ENCODE peak calls at places on chromosomes 13 and 19, in five cellular contexts. V is PC-3, U is fibroblast of lung, C is PC-9, Z is MM.1S. P is an unnamed sample.
A peak's percentile ranks its signal among the peaks of the same experiment; 100 is the strongest.

GRCh38 chr19:9727644-9728043 is 40.9 kb downstream of the ZNF846 start:
- DNase-seq in V (no peak), U (no peak), C (no peak), Z (no peak), P (no peak)

GRCh38 chr19:3805859-3806258 is 19.7 kb upstream of the MATK start:
- DNase-seq in V (no peak), U (no peak), C (no peak), Z (no peak), P (no peak)

GRCh38 chr19:57099199-57099661 is 20.6 kb upstream of the USP29 start:
- DNase-seq in V (peak; percentile 71), U (peak; percentile 34), C (no peak), Z (peak; percentile 14), P (no peak)

GRCh38 chr19:35462476-35462953 is 14.5 kb downstream of the FFAR2 start:
- DNase-seq in V (no peak), U (no peak), C (no peak), Z (peak; percentile 89), P (no peak)

GRCh38 chr19:50232600-50232999 is 29.2 kb downstream of the MYH14 start:
- DNase-seq in V (no peak), U (no peak), C (no peak), Z (no peak), P (no peak)

GRCh38 chr13:109465151-109465550 is 321.2 kb downstream of the IRS2 start:
- DNase-seq in V (no peak), U (no peak), C (no peak), Z (no peak), P (no peak)

GRCh38 chr19:46515879-46516350 is 20.2 kb upstream of the PNMA8B start:
- DNase-seq in V (peak; percentile 59), U (peak; percentile 36), C (peak; percentile 48), Z (peak; percentile 43), P (peak; percentile 31)

GRCh38 chr13:22193070-22193469 is 522.2 kb downstream of the FGF9 start:
- DNase-seq in V (no peak), U (no peak), C (no peak), Z (no peak), P (no peak)

GRCh38 chr19:48812094-48812929 is 1.5 kb upstream of the BCAT2 start:
- DNase-seq in V (peak; percentile 31), U (peak; percentile 70), C (peak; percentile 70), Z (peak; percentile 84), P (peak; percentile 72)

GRCh38 chr13:91195789-91196188 is 151.7 kb upstream of the MIR17HG start:
- DNase-seq in V (no peak), U (no peak), C (no peak), Z (no peak), P (no peak)

GRCh38 chr19:55305491-55305890 is 19.6 kb downstream of the TMEM150B start:
- DNase-seq in V (peak; percentile 56), U (no peak), C (no peak), Z (peak; percentile 45), P (peak; percentile 23)

GRCh38 chr13:80048802-80049201 is 292.1 kb downstream of the SPRY2 start:
- DNase-seq in V (peak; percentile 91), U (peak; percentile 98), C (peak; percentile 39), Z (peak; percentile 66), P (peak; percentile 91)

GRCh38 chr19:45471116-45471865 is 3.5 kb downstream of the FOSB start:
- DNase-seq in V (no peak), U (no peak), C (no peak), Z (no peak), P (no peak)

GRCh38 chr19:50835785-50836542 is 2.6 kb upstream of the KLK15 start:
- DNase-seq in V (peak; percentile 62), U (peak; percentile 44), C (peak; percentile 67), Z (peak; percentile 32), P (peak; percentile 72)

GRCh38 chr13:33871207-33872004 is 53.5 kb downstream of the RFC3 start:
- DNase-seq in V (no peak), U (no peak), C (no peak), Z (no peak), P (no peak)
- H3K4me1 ChIP-seq in V (no peaks in the 10 kb centered on the region), U (no peaks in the 10 kb centered on the region), C (peaks cover 6% of the 10 kb centered on the region), Z (no peaks in the 10 kb centered on the region), P (no peaks in the 10 kb centered on the region)

GRCh38 chr19:5677156-5677555 is 3.2 kb downstream of the MICOS13 start:
- DNase-seq in V (no peak), U (no peak), C (no peak), Z (no peak), P (no peak)
- H2AFZ ChIP-seq in V (no peak overlapping the region), U (no peak overlapping the region), C (no peak overlapping the region), Z (no peak overlapping the region), P (no peak overlapping the region)

GRCh38 chr19:16262618-16263017 is 62.0 kb upstream of the KLF2 start:
- DNase-seq in V (no peak), U (no peak), C (no peak), Z (no peak), P (peak; percentile 40)

GRCh38 chr19:16260160-16260793 is 62.6 kb downstream of the AP1M1 start:
- DNase-seq in V (no peak), U (no peak), C (no peak), Z (no peak), P (no peak)

GRCh38 chr19:16259385-16260159 is 61.9 kb downstream of the AP1M1 start:
- DNase-seq in V (no peak), U (no peak), C (no peak), Z (peak; percentile 25), P (no peak)

GRCh38 chr19:16261584-16262370 is 62.8 kb upstream of the KLF2 start:
- DNase-seq in V (no peak), U (no peak), C (no peak), Z (no peak), P (no peak)

GRCh38 chr19:16260794-16261161 is 63.1 kb downstream of the AP1M1 start:
- DNase-seq in V (no peak), U (no peak), C (no peak), Z (no peak), P (no peak)
- H3K4me1 ChIP-seq in V (no peaks in the 10 kb centered on the region), U (peaks cover 2% of the 10 kb centered on the region), C (no peaks in the 10 kb centered on the region), Z (peaks cover 13% of the 10 kb centered on the region), P (peaks cover 21% of the 10 kb centered on the region)

DNA sequence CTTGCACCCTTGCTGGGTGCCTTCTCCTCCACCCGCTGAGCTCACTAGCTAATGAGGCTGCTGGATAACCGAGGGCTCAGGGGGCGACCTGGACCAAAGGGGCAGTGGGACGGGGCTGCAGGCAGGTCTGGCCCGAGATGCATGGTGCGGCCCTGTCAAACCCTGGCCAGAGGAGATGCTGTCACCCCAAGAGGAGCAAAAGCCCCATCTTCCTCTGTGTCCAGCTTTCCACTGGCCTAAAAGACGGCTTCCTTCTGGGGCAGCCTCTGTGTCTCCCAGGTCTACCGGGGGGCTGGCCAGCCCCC is 261.8 kb downstream of the TBC1D4 start:
- DNase-seq in V (no peak), U (no peak), C (no peak), Z (no peak), P (no peak)
- H2AFZ ChIP-seq in V (peak overlapping the region; percentile 94), U (no peak overlapping the region), C (no peak overlapping the region), Z (peak overlapping the region; percentile 29), P (no peak overlapping the region)

GRCh38 chr13:39451301-39451700 is 151.7 kb downstream of the LHFPL6 start:
- DNase-seq in V (no peak), U (peak; percentile 43), C (no peak), Z (no peak), P (peak; percentile 83)
- H3K4me1 ChIP-seq in V (no peaks in the 10 kb centered on the region), U (peaks cover 2% of the 10 kb centered on the region), C (no peaks in the 10 kb centered on the region), Z (no peaks in the 10 kb centered on the region), P (peaks cover 11% of the 10 kb centered on the region)

GRCh38 chr13:29907670-29908069 is 57.3 kb upstream of the UBL3 start:
- DNase-seq in V (no peak), U (no peak), C (no peak), Z (no peak), P (no peak)
- H2AFZ ChIP-seq in V (no peak overlapping the region), U (no peak overlapping the region), C (no peak overlapping the region), Z (no peak overlapping the region), P (no peak overlapping the region)

DNA sequence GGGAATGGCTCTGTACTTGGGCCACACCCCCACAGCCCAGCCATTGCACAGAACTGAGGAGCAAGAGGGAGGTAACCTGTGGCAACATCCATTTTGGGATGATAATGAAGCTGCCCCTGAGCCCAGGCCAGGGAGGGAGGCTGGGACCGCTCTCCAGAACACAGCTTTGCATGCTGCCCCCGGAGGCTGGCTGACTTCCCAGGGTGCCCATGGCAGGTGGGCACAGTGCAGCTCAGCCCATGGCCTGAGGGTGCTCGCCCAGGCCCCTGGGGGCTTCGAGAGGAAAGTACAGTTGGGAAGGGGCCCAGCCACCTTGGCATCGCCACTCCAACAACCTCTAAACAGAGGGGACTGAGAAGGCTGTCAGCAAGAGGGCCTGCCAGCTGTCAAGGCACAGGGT is 5.7 kb downstream of the COPE start:
- DNase-seq in V (no peak), U (no peak), C (no peak), Z (no peak), P (no peak)
- H3K4me1 ChIP-seq in V (peaks cover 11% of the 10 kb centered on the region), U (no peaks in the 10 kb centered on the region), C (peaks cover 10% of the 10 kb centered on the region), Z (no peaks in the 10 kb centered on the region), P (peaks cover 6% of the 10 kb centered on the region)

DNA sequence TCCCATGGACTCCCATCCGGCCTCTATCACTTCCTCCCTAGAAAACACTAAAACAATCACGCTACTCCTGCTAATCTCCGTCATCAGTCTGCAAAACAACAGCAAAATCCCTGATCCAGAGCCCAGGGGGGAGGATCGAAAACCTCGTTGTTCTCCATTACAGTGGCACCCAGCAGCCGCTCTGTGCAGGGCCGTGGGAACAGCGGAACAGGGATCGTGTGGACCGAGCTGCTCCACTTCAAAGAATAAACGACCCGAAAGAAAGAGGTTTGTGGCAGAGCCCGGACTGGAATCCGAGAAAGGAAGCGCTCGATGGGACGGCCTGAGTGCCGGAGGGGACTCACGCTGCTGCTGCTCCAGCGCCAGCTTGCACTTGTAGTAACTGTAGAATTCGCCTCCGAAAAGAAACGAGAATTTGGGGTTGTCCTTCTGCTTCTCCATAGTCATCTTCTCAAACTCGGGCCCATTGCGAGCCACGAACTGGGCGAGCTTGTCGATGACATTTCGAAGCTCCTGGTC is 652 bp downstream of the CHERP start:
- DNase-seq in V (no peak), U (no peak), C (no peak), Z (peak; percentile 44), P (peak; percentile 60)
- H2AFZ ChIP-seq in V (peak overlapping the region; percentile 72), U (no peak overlapping the region), C (peak overlapping the region; percentile 69), Z (peak overlapping the region; percentile 57), P (peak overlapping the region; percentile 59)